ENCODE peak calls at places on chromosomes 6 and 20, in four cellular contexts. O is GM12878, B is H1, L is K562. Z is an unnamed sample.
A peak's percentile ranks its signal among the peaks of the same experiment; 100 is the strongest.

GRCh38 chr20:57313230-57313629 is 16.4 kb upstream of the SPO11 start:
- DNase-seq in L (no peak), O (no peak), B (no peak), Z (no peak)

GRCh38 chr6:13383280-13384163 is 55.2 kb upstream of the TBC1D7 start:
- DNase-seq in L (no peak), O (peak; percentile 91), B (no peak), Z (peak; percentile 54)

GRCh38 chr20:57835053-57835452 is 125.2 kb upstream of the PMEPA1 start:
- DNase-seq in O (no peak), B (no peak), L (no peak), Z (no peak)

GRCh38 chr6:144219056-144219685 is 66.0 kb upstream of the UTRN start:
- DNase-seq in O (peak; percentile 8), B (no peak), L (peak; percentile 20), Z (peak; percentile 71)

GRCh38 chr20:52974155-52974554 is 2.0 kb downstream of the TSHZ2 start:
- DNase-seq in O (peak; percentile 28), B (no peak), L (no peak), Z (no peak)

GRCh38 chr20:50344232-50345071 is 153.8 kb downstream of the CEBPB start:
- DNase-seq in O (no peak), B (no peak), L (peak; percentile 64), Z (no peak)

GRCh38 chr6:225121-225721 is 67.1 kb upstream of the DUSP22 start:
- DNase-seq in L (no peak), B (no peak), O (peak; percentile 72), Z (no peak)

GRCh38 chr20:16415079-16415478 is 158.2 kb downstream of the KIF16B start:
- DNase-seq in B (no peak), O (no peak), L (no peak), Z (peak; percentile 54)

GRCh38 chr6:41599836-41600445 is 38.3 kb upstream of the MDFI start:
- DNase-seq in O (no peak), B (no peak), L (no peak), Z (no peak)

GRCh38 chr6:7157752-7158616 is 50.2 kb downstream of the RREB1 start:
- DNase-seq in L (no peak), O (no peak), B (no peak), Z (peak; percentile 72)

GRCh38 chr6:97668716-97669115 is 385.7 kb upstream of the MMS22L start:
- DNase-seq in O (peak; percentile 12), L (no peak), B (no peak), Z (no peak)

GRCh38 chr20:62238569-62239277 is 402 bp downstream of the OSBPL2 start:
- DNase-seq in O (no peak), L (no peak), B (no peak), Z (no peak)

GRCh38 chr20:37348643-37349516 is 2.9 kb downstream of the SRC start:
- DNase-seq in O (no peak), L (no peak), B (no peak), Z (no peak)

GRCh38 chr6:143443096-143443495 is 7.4 kb downstream of the ADAT2 start:
- DNase-seq in B (no peak), L (no peak), O (no peak), Z (no peak)

GRCh38 chr6:87436435-87436834 is 28.7 kb downstream of the CFAP206 start:
- DNase-seq in B (peak; percentile 69), O (peak; percentile 25), L (peak; percentile 59), Z (peak; percentile 73)

GRCh38 chr20:438581-439469 is 23.5 kb downstream of the TBC1D20 start:
- DNase-seq in B (no peak), L (no peak), O (peak; percentile 13), Z (no peak)

GRCh38 chr6:164045082-164045481 is 630.6 kb downstream of the QKI start:
- DNase-seq in B (no peak), L (no peak), O (no peak), Z (no peak)

GRCh38 chr6:75436869-75437268 is 56.7 kb downstream of the FILIP1 start:
- DNase-seq in O (no peak), L (no peak), B (no peak), Z (no peak)

GRCh38 chr6:166293731-166294584 is 14.2 kb downstream of the PRR18 start:
- DNase-seq in L (no peak), O (no peak), B (no peak), Z (no peak)

GRCh38 chr6:135281227-135281626 is 100.1 kb downstream of the MYB start:
- DNase-seq in L (no peak), B (no peak), O (no peak), Z (no peak)

GRCh38 chr6:33417127-33417902 is 592 bp downstream of the CUTA start:
- DNase-seq in B (no peak), L (no peak), O (no peak), Z (peak; percentile 94)

GRCh38 chr6:135922746-135923145 is 71.2 kb downstream of the PDE7B start:
- DNase-seq in B (no peak), L (no peak), O (no peak), Z (peak; percentile 58)

GRCh38 chr6:169845426-169846285 is 94.2 kb downstream of the ERMARD start:
- DNase-seq in L (no peak), O (no peak), B (no peak), Z (no peak)

GRCh38 chr6:71205336-71205956 is 83.2 kb upstream of the OGFRL1 start:
- DNase-seq in O (no peak), B (no peak), L (no peak), Z (peak; percentile 51)

GRCh38 chr20:39916236-39916635 is 772.8 kb downstream of the MAFB start:
- DNase-seq in B (no peak), O (no peak), L (no peak), Z (no peak)

GRCh38 chr20:46941404-46941803 is 46.8 kb downstream of the EYA2 start:
- DNase-seq in O (no peak), L (no peak), B (no peak), Z (no peak)

GRCh38 chr6:47160702-47161101 is 118.6 kb upstream of the ADGRF1 start:
- DNase-seq in B (no peak), O (no peak), L (no peak), Z (no peak)

GRCh38 chr6:53731906-53732636 is 62.7 kb upstream of the LRRC1 start:
- DNase-seq in L (no peak), B (no peak), O (no peak), Z (no peak)

GRCh38 chr6:142706200-142706599 is 238.8 kb downstream of the HIVEP2 start:
- DNase-seq in L (no peak), O (no peak), B (no peak), Z (no peak)

GRCh38 chr20:18683839-18684238 is 96.0 kb downstream of the DTD1 start:
- DNase-seq in B (no peak), L (no peak), O (no peak), Z (no peak)

GRCh38 chr6:161232001-161232400 is 41.9 kb downstream of the AGPAT4 start:
- DNase-seq in B (no peak), O (no peak), L (no peak), Z (no peak)
- TF ChIP-seq CHD1 in B (no peak), O (no peak), L (no peak), Z (no peak)

DNA sequence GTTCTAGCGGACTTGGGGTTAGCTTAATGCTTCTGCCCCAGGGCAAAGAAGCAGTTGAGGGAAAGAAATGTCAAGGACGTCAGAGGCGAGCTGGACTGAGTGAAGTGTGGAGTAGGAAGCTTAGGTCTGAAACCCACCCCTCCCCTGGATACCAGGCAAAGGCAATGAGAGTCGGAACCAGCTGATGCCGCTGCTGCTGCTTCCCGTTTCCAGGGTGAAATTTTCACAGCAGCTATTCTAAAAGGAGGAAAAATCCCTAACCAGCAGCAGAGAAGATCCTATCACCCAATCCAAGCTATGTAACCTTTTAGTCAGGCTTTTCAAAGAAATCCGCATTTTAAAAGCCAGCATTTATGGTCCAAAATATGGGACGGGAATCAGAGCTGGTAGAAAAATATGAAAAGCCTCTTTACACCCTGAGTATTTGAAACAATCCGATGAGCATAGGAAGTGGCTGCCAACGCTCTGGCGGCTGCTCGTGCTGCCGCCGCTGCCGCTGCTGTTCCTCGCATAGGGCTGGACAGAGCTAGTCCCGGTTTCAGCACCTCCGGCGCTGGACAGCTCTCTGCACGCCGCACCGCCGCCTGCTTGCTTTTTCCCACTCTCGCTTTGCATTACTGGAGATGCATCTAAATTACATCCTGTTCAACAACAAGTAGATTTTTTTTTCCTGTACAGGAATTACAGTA is 564.2 kb downstream of the LMBRD1 start:
- DNase-seq in L (peak; percentile 50), O (no peak), B (peak; percentile 86), Z (peak; percentile 55)
- TF ChIP-seq CHD1 in L (no peak), O (no peak), B (no peak), Z (no peak)

DNA sequence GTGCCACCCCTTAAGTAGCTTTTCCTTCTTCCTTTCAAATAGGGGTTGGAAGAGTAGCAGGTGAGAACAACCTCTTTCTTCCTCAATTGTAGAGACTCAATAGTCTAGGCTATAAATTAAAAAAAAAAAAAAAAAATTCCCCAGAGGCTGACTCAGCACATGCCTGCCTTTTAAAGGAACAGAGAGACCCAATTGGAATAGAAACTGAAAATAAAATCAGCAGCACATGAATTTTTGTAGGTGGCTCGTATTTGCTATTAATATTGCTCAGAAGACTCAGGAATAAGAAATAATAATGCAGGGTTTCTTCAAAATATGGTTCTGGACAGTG is 19.3 kb downstream of the TOP1 start:
- DNase-seq in B (no peak), O (no peak), L (no peak), Z (no peak)
- TF ChIP-seq CHD1 in B (no peak), O (no peak), L (no peak), Z (no peak)

GRCh38 chr6:26045939-26046368 is 41.3 kb upstream of the HFE start:
- DNase-seq in B (no peak), O (no peak), L (no peak), Z (no peak)

GRCh38 chr6:26043389-26044139 is 43.7 kb upstream of the HFE start:
- DNase-seq in B (no peak), L (no peak), O (peak; percentile 96), Z (peak; percentile 99)

GRCh38 chr6:26045046-26045938 is 41.9 kb upstream of the HFE start:
- DNase-seq in B (no peak), L (no peak), O (peak; percentile 99), Z (peak; percentile 94)

GRCh38 chr6:26041946-26042345 is 45.3 kb upstream of the HFE start:
- DNase-seq in B (no peak), O (no peak), L (no peak), Z (no peak)

GRCh38 chr6:26044140-26045045 is 42.8 kb upstream of the HFE start:
- DNase-seq in B (no peak), L (no peak), O (no peak), Z (peak; percentile 20)
- TF ChIP-seq CHD1 in B (no peak), L (no peak), O (peak; percentile 62), Z (no peak)

GRCh38 chr20:25009218-25010145 is 16.9 kb upstream of the APMAP start:
- DNase-seq in B (no peak), L (no peak), O (no peak), Z (no peak)
- TF ChIP-seq CHD1 in B (no peak), L (no peak), O (no peak), Z (no peak)

Z was measured in IMR-90.